ENCODE peak calls at places on chromosomes 4 and X, in four cellular contexts. Y is HS-5, Q is HCEC 1CT, J is GM04504. F is an unnamed sample.

GRCh38 chr4:76993787-76994641 is 44.5 kb downstream of the SEPTIN11 start:
- DNase-seq in Y (no peak), Q (no peak), J (no peak), F (no peak)

GRCh38 chr4:128076465-128076864 is 15.4 kb downstream of the LARP1B start:
- DNase-seq in Y (no peak), Q (no peak), J (no peak), F (no peak)

GRCh38 chr4:2401610-2401983 is 16.8 kb downstream of the ZFYVE28 start:
- DNase-seq in Y (no peak), Q (no peak), J (no peak), F (no peak)

GRCh38 chr4:5366421-5366820 is 315.1 kb downstream of the STK32B start:
- DNase-seq in Y (peak), Q (peak), J (peak), F (no peak)

GRCh38 chr4:27861381-27861787 is 1000.7 kb downstream of the STIM2 start:
- DNase-seq in Y (no peak), Q (peak), J (no peak), F (no peak)

GRCh38 chr4:71189471-71189870 is 149.3 kb upstream of the SLC4A4 start:
- DNase-seq in Y (no peak), Q (peak), J (no peak), F (no peak)

GRCh38 chr4:93182722-93183121 is 645.8 kb upstream of the ATOH1 start:
- DNase-seq in Y (no peak), Q (no peak), J (no peak), F (no peak)

GRCh38 chr4:3073158-3074077 is 920 bp downstream of the HTT-AS start:
- DNase-seq in Y (no peak), Q (no peak), J (no peak), F (no peak)

GRCh38 chrX:117633277-117633676 is 483.3 kb downstream of the KLHL13 start:
- DNase-seq in Y (no peak), Q (no peak), J (no peak), F (no peak)

GRCh38 chr4:140138428-140138827 is 15.6 kb downstream of the MAML3 start:
- DNase-seq in Y (no peak), Q (no peak), J (no peak), F (no peak)

GRCh38 chrX:6052111-6052745 is 176.4 kb downstream of the NLGN4X start:
- DNase-seq in Y (no peak), Q (no peak), J (no peak), F (peak)

GRCh38 chr4:84920591-84920990 is 45.9 kb downstream of the WDFY3 start:
- DNase-seq in Y (peak), Q (peak), J (peak), F (peak)